ENCODE peak calls at places on chromosomes 6 and 20, in five cellular contexts. L is endothelial cell of umbilical vein, K is K562, V is A549, A is NB4. E is an unnamed sample.

GRCh38 chr20:25437153-25437581 is 29.7 kb downstream of the GINS1 start:
- DNase-seq in L (no peak), K (no peak), V (no peak), A (no peak), E (no peak)

GRCh38 chr6:99478483-99478882 is 36.7 kb downstream of the USP45 start:
- DNase-seq in L (no peak), K (no peak), V (no peak), A (no peak), E (no peak)

GRCh38 chr6:15442467-15442866 is 196.6 kb downstream of the JARID2 start:
- DNase-seq in L (no peak), K (no peak), V (no peak), A (no peak), E (no peak)

GRCh38 chr20:14193885-14194284 is 143.5 kb downstream of the FLRT3 start:
- DNase-seq in L (no peak), K (no peak), V (peak; percentile 21), A (peak; percentile 6), E (no peak)

GRCh38 chr6:75893058-75893775 is 144.2 kb downstream of the MYO6 start:
- DNase-seq in L (peak; percentile 81), K (peak; percentile 28), V (peak; percentile 57), A (peak; percentile 71), E (peak; percentile 19)

GRCh38 chr6:85394853-85395538 is 54.9 kb upstream of the NT5E start:
- DNase-seq in L (peak; percentile 78), K (no peak), V (no peak), A (no peak), E (no peak)

GRCh38 chr6:158353851-158354508 is 41.7 kb downstream of the TULP4 start:
- DNase-seq in L (peak; percentile 74), K (no peak), V (no peak), A (no peak), E (no peak)

GRCh38 chr6:41939848-41940758 is 1.5 kb downstream of the CCND3 start:
- DNase-seq in L (no peak), K (peak; percentile 59), V (no peak), A (peak; percentile 84), E (no peak)

GRCh38 chr6:151060096-151060741 is 179.5 kb upstream of the AKAP12 start:
- DNase-seq in L (peak; percentile 90), K (no peak), V (peak; percentile 95), A (no peak), E (no peak)

GRCh38 chr20:43669332-43669731 is 2.4 kb downstream of the MYBL2 start:
- DNase-seq in L (peak; percentile 41), K (no peak), V (peak; percentile 31), A (peak; percentile 42), E (no peak)

GRCh38 chr6:14596410-14596809 is 478.8 kb downstream of the CD83 start:
- DNase-seq in L (no peak), K (peak; percentile 18), V (peak; percentile 36), A (peak; percentile 100), E (no peak)

GRCh38 chr20:38895098-38895949 is 30.9 kb upstream of the FAM83D start:
- DNase-seq in L (no peak), K (no peak), V (no peak), A (no peak), E (no peak)

GRCh38 chr6:15752820-15753219 is 90.0 kb upstream of the DTNBP1 start:
- DNase-seq in L (no peak), K (peak; percentile 25), V (peak; percentile 23), A (no peak), E (no peak)

GRCh38 chr6:146355521-146356100 is 188.0 kb upstream of the RAB32 start:
- DNase-seq in L (peak; percentile 40), K (no peak), V (no peak), A (no peak), E (no peak)

GRCh38 chr6:62286470-62286843 is 432 bp upstream of the KHDRBS2 start:
- DNase-seq in L (no peak), K (no peak), V (no peak), A (no peak), E (no peak)

GRCh38 chr6:5469101-5469846 is 208.0 kb downstream of the FARS2 start:
- DNase-seq in L (no peak), K (no peak), V (no peak), A (no peak), E (no peak)

GRCh38 chr6:24859132-24859531 is 60.4 kb upstream of the ARMH2 start:
- DNase-seq in L (no peak), K (no peak), V (no peak), A (no peak), E (no peak)

GRCh38 chr6:15370730-15371129 is 124.9 kb downstream of the JARID2 start:
- DNase-seq in L (no peak), K (no peak), V (no peak), A (no peak), E (no peak)

GRCh38 chr20:36541227-36542018 is at the start of gene MYL9:
- DNase-seq in L (peak; percentile 43), K (peak; percentile 94), V (no peak), A (no peak), E (no peak)

GRCh38 chr6:110063864-110064263 is 85.8 kb downstream of the GPR6 start:
- DNase-seq in L (no peak), K (no peak), V (no peak), A (peak; percentile 87), E (no peak)

GRCh38 chr6:132907915-132908314 is 93.5 kb downstream of the RPS12 start:
- DNase-seq in L (no peak), K (no peak), V (no peak), A (no peak), E (no peak)

GRCh38 chr6:70135219-70135769 is 167.6 kb downstream of the COL9A1 start:
- DNase-seq in L (no peak), K (no peak), V (no peak), A (no peak), E (no peak)

GRCh38 chr6:31419842-31420241 is 16.4 kb downstream of the MICA start:
- DNase-seq in L (no peak), K (no peak), V (no peak), A (peak; percentile 57), E (no peak)

GRCh38 chr6:170279977-170280688 is 10.7 kb downstream of the DLL1 start:
- DNase-seq in L (peak; percentile 17), K (no peak), V (peak; percentile 67), A (peak; percentile 97), E (no peak)

GRCh38 chr6:56708810-56709597 is 66.3 kb upstream of the DST start:
- DNase-seq in L (peak; percentile 73), K (peak; percentile 10), V (peak; percentile 64), A (peak; percentile 78), E (no peak)

GRCh38 chr20:33401922-33402369 is 627 bp upstream of the CDK5RAP1 start:
- DNase-seq in L (no peak), K (peak; percentile 50), V (no peak), A (peak; percentile 71), E (no peak)

GRCh38 chr6:160933256-160933655 is 58.3 kb upstream of the MAP3K4 start:
- DNase-seq in L (no peak), K (no peak), V (no peak), A (no peak), E (no peak)

GRCh38 chr6:160929831-160930230 is 61.7 kb upstream of the MAP3K4 start:
- DNase-seq in L (no peak), K (no peak), V (no peak), A (no peak), E (no peak)

GRCh38 chr6:160931378-160932343 is 59.9 kb upstream of the MAP3K4 start:
- DNase-seq in L (no peak), K (no peak), V (no peak), A (peak; percentile 20), E (no peak)

GRCh38 chr6:160927416-160927815 is 64.2 kb upstream of the MAP3K4 start:
- DNase-seq in L (no peak), K (no peak), V (no peak), A (no peak), E (no peak)

GRCh38 chr6:160930547-160931377 is 60.8 kb upstream of the MAP3K4 start:
- DNase-seq in L (peak; percentile 59), K (no peak), V (peak; percentile 58), A (peak; percentile 63), E (no peak)
- TF ChIP-seq MAX in L (no peak), K (no peak), V (peak; percentile 20), A (no peak), E (no peak)

GRCh38 chr20:19448632-19449031 is 236.2 kb downstream of the SLC24A3 start:
- DNase-seq in L (no peak), K (no peak), V (no peak), A (no peak), E (no peak)

GRCh38 chr20:19453781-19454310 is 241.4 kb downstream of the SLC24A3 start:
- DNase-seq in L (no peak), K (no peak), V (no peak), A (no peak), E (no peak)

GRCh38 chr20:19453369-19453768 is 240.9 kb downstream of the SLC24A3 start:
- DNase-seq in L (no peak), K (no peak), V (no peak), A (no peak), E (no peak)

GRCh38 chr20:19451591-19452295 is 239.3 kb downstream of the SLC24A3 start:
- DNase-seq in L (no peak), K (no peak), V (no peak), A (no peak), E (no peak)

GRCh38 chr20:19449051-19449450 is 236.6 kb downstream of the SLC24A3 start:
- DNase-seq in L (no peak), K (no peak), V (no peak), A (no peak), E (no peak)
- TF ChIP-seq MAX in L (no peak), K (no peak), V (no peak), A (no peak), E (no peak)

DNA sequence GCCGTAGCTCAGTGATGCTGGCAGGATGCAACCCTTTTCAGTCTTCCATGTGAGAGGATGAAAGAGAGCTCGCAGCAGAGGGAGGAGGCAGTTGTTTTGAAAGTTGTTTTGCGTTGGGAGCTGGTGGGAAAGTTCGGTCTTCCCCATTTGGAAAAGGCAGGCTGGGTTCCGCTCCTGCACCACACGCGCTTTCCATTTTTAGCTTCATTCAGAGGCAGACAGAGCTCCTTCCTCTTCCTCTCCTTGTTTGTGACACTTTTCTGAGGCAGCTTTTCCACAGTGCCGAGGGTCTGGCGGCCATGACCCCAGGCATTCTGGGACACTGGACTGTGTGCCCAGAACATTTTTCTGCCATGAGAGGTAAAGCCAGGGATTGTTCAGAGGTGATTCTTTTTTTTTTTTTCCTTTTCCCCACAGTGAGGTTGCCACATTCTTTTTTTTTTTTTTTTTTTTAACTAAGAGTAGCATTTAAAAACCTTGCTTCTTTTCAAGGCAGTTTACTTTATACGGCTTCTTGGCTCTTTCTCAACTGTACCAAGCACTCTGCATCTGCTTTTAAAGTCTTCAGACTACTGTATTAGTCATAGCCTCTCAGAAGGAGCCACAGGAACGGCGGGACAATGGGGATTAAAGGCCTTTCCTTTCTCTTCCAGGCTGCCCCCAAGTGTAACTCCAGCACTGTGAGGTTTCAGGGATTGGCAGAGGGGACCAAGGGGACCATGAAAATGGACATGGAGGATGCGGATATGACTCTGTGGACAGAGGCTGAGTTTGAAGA is 1.6 kb downstream of the PRDM1 start:
- DNase-seq in L (peak; percentile 55), K (no peak), V (no peak), A (no peak), E (no peak)
- TF ChIP-seq MAX in L (no peak), K (no peak), V (no peak), A (no peak), E (no peak)

GRCh38 chr6:89763550-89763949 is 56.0 kb downstream of the MDN1 start:
- DNase-seq in L (no peak), K (no peak), V (no peak), A (no peak), E (no peak)
- TF ChIP-seq MAX in L (no peak), K (no peak), V (no peak), A (no peak), E (no peak)